ENCODE peak calls at places on chromosome 20, in four cellular contexts. One of them, this sample, is unnamed.

GRCh38 chr20:33202451-33202850 is 14.7 kb upstream of the BPIFA3 start:
- DNase-seq in activated CD4-positive, alpha-beta T cell treated with anti-CD3 and anti-CD28 coated beads for 24 hours: no peak
- DNase-seq in tibial nerve: no peak
- DNase-seq in neuronal stem cell: no peak
- DNase-seq in this sample: no peak

GRCh38 chr20:5127204-5127858 is 523 bp downstream of the CDS2 start:
- DNase-seq in activated CD4-positive, alpha-beta T cell treated with anti-CD3 and anti-CD28 coated beads for 24 hours: peak; percentile 42
- DNase-seq in tibial nerve: peak; percentile 23
- DNase-seq in neuronal stem cell: peak; percentile 15
- DNase-seq in this sample: peak; percentile 48

GRCh38 chr20:42531675-42531985 is 658.1 kb downstream of the PTPRT start:
- DNase-seq in activated CD4-positive, alpha-beta T cell treated with anti-CD3 and anti-CD28 coated beads for 24 hours: no peak
- DNase-seq in tibial nerve: peak; percentile 9
- DNase-seq in neuronal stem cell: no peak
- DNase-seq in this sample: peak; percentile 11

GRCh38 chr20:44425923-44426322 is 49.8 kb upstream of the TTPAL start:
- DNase-seq in activated CD4-positive, alpha-beta T cell treated with anti-CD3 and anti-CD28 coated beads for 24 hours: no peak
- DNase-seq in tibial nerve: no peak
- DNase-seq in neuronal stem cell: no peak
- DNase-seq in this sample: no peak

GRCh38 chr20:44621939-44622338 is 29.6 kb downstream of the ADA start:
- DNase-seq in activated CD4-positive, alpha-beta T cell treated with anti-CD3 and anti-CD28 coated beads for 24 hours: no peak
- DNase-seq in tibial nerve: no peak
- DNase-seq in neuronal stem cell: no peak
- DNase-seq in this sample: no peak

GRCh38 chr20:35006531-35006971 is 50.9 kb downstream of the MYH7B start:
- DNase-seq in activated CD4-positive, alpha-beta T cell treated with anti-CD3 and anti-CD28 coated beads for 24 hours: no peak
- DNase-seq in tibial nerve: no peak
- DNase-seq in neuronal stem cell: no peak
- DNase-seq in this sample: no peak

GRCh38 chr20:49384437-49385434 is 97.7 kb downstream of the KCNB1 start:
- DNase-seq in activated CD4-positive, alpha-beta T cell treated with anti-CD3 and anti-CD28 coated beads for 24 hours: peak; percentile 74
- DNase-seq in tibial nerve: peak; percentile 68
- DNase-seq in neuronal stem cell: peak; percentile 85
- DNase-seq in this sample: peak; percentile 60

GRCh38 chr20:1299522-1299921 is 29.4 kb downstream of the SDCBP2 start:
- DNase-seq in activated CD4-positive, alpha-beta T cell treated with anti-CD3 and anti-CD28 coated beads for 24 hours: peak; percentile 26
- DNase-seq in tibial nerve: no peak
- DNase-seq in neuronal stem cell: no peak
- DNase-seq in this sample: no peak

GRCh38 chr20:63693079-63693974 is 3.1 kb upstream of the TNFRSF6B start:
- DNase-seq in activated CD4-positive, alpha-beta T cell treated with anti-CD3 and anti-CD28 coated beads for 24 hours: no peak
- DNase-seq in tibial nerve: no peak
- DNase-seq in neuronal stem cell: no peak
- DNase-seq in this sample: peak; percentile 11

GRCh38 chr20:23622839-23623343 is 14.9 kb downstream of the CST3 start:
- DNase-seq in activated CD4-positive, alpha-beta T cell treated with anti-CD3 and anti-CD28 coated beads for 24 hours: no peak
- DNase-seq in tibial nerve: peak; percentile 81
- DNase-seq in neuronal stem cell: no peak
- DNase-seq in this sample: peak; percentile 40

GRCh38 chr20:63196756-63197470 is 19.0 kb downstream of the YTHDF1 start:
- DNase-seq in activated CD4-positive, alpha-beta T cell treated with anti-CD3 and anti-CD28 coated beads for 24 hours: no peak
- DNase-seq in tibial nerve: no peak
- DNase-seq in neuronal stem cell: no peak
- DNase-seq in this sample: no peak

GRCh38 chr20:24958506-24959385 is 9.7 kb downstream of the CST7 start:
- DNase-seq in activated CD4-positive, alpha-beta T cell treated with anti-CD3 and anti-CD28 coated beads for 24 hours: no peak
- DNase-seq in tibial nerve: no peak
- DNase-seq in neuronal stem cell: no peak
- DNase-seq in this sample: peak; percentile 7

GRCh38 chr20:50652702-50653294 is 38.5 kb downstream of the RIPOR3 start:
- DNase-seq in activated CD4-positive, alpha-beta T cell treated with anti-CD3 and anti-CD28 coated beads for 24 hours: no peak
- DNase-seq in tibial nerve: no peak
- DNase-seq in neuronal stem cell: no peak
- DNase-seq in this sample: no peak

GRCh38 chr20:43559588-43559987 is 761 bp downstream of the SGK2 start:
- DNase-seq in activated CD4-positive, alpha-beta T cell treated with anti-CD3 and anti-CD28 coated beads for 24 hours: no peak
- DNase-seq in tibial nerve: no peak
- DNase-seq in neuronal stem cell: no peak
- DNase-seq in this sample: peak; percentile 53

GRCh38 chr20:40682104-40683045 is 6.7 kb downstream of the MAFB start:
- DNase-seq in activated CD4-positive, alpha-beta T cell treated with anti-CD3 and anti-CD28 coated beads for 24 hours: no peak
- DNase-seq in tibial nerve: no peak
- DNase-seq in neuronal stem cell: peak; percentile 12
- DNase-seq in this sample: no peak

GRCh38 chr20:40869416-40870147 is 159.0 kb upstream of the TOP1 start:
- DNase-seq in activated CD4-positive, alpha-beta T cell treated with anti-CD3 and anti-CD28 coated beads for 24 hours: no peak
- DNase-seq in tibial nerve: no peak
- DNase-seq in neuronal stem cell: no peak
- DNase-seq in this sample: no peak

GRCh38 chr20:2032168-2032567 is 38.3 kb upstream of the PDYN start:
- DNase-seq in activated CD4-positive, alpha-beta T cell treated with anti-CD3 and anti-CD28 coated beads for 24 hours: no peak
- DNase-seq in tibial nerve: no peak
- DNase-seq in neuronal stem cell: peak; percentile 20
- DNase-seq in this sample: no peak

GRCh38 chr20:45945678-45946148 is 11.2 kb downstream of the PCIF1 start:
- DNase-seq in activated CD4-positive, alpha-beta T cell treated with anti-CD3 and anti-CD28 coated beads for 24 hours: no peak
- DNase-seq in tibial nerve: no peak
- DNase-seq in neuronal stem cell: no peak
- DNase-seq in this sample: no peak

GRCh38 chr20:50151034-50151743 is 2.3 kb downstream of the PEDS1 start:
- DNase-seq in activated CD4-positive, alpha-beta T cell treated with anti-CD3 and anti-CD28 coated beads for 24 hours: no peak
- DNase-seq in tibial nerve: no peak
- DNase-seq in neuronal stem cell: no peak
- DNase-seq in this sample: peak; percentile 77

GRCh38 chr20:822651-823325 is 10.7 kb upstream of the FAM110A start:
- DNase-seq in activated CD4-positive, alpha-beta T cell treated with anti-CD3 and anti-CD28 coated beads for 24 hours: no peak
- DNase-seq in tibial nerve: no peak
- DNase-seq in neuronal stem cell: no peak
- DNase-seq in this sample: no peak

GRCh38 chr20:63700199-63701050 is 4.0 kb downstream of the TNFRSF6B start:
- DNase-seq in activated CD4-positive, alpha-beta T cell treated with anti-CD3 and anti-CD28 coated beads for 24 hours: no peak
- DNase-seq in tibial nerve: no peak
- DNase-seq in neuronal stem cell: no peak
- DNase-seq in this sample: no peak

GRCh38 chr20:17966432-17967312 is 1.9 kb downstream of the SNX5 start:
- DNase-seq in activated CD4-positive, alpha-beta T cell treated with anti-CD3 and anti-CD28 coated beads for 24 hours: no peak
- DNase-seq in tibial nerve: no peak
- DNase-seq in neuronal stem cell: no peak
- DNase-seq in this sample: no peak

GRCh38 chr20:62008643-62009183 is 57.0 kb downstream of the TAF4 start:
- DNase-seq in activated CD4-positive, alpha-beta T cell treated with anti-CD3 and anti-CD28 coated beads for 24 hours: no peak
- DNase-seq in tibial nerve: no peak
- DNase-seq in neuronal stem cell: no peak
- DNase-seq in this sample: no peak

GRCh38 chr20:20407891-20408805 is 40.2 kb downstream of the INSM1 start:
- DNase-seq in activated CD4-positive, alpha-beta T cell treated with anti-CD3 and anti-CD28 coated beads for 24 hours: no peak
- DNase-seq in tibial nerve: no peak
- DNase-seq in neuronal stem cell: no peak
- DNase-seq in this sample: no peak

GRCh38 chr20:4809707-4810106 is 88.0 kb downstream of the PRND start:
- DNase-seq in activated CD4-positive, alpha-beta T cell treated with anti-CD3 and anti-CD28 coated beads for 24 hours: no peak
- DNase-seq in tibial nerve: no peak
- DNase-seq in neuronal stem cell: no peak
- DNase-seq in this sample: no peak

GRCh38 chr20:32018269-32019155 is 8.3 kb downstream of the CCM2L start:
- DNase-seq in activated CD4-positive, alpha-beta T cell treated with anti-CD3 and anti-CD28 coated beads for 24 hours: peak; percentile 46
- DNase-seq in tibial nerve: peak; percentile 54
- DNase-seq in neuronal stem cell: peak; percentile 71
- DNase-seq in this sample: peak; percentile 85

GRCh38 chr20:49445176-49445575 is 37.3 kb downstream of the KCNB1 start:
- DNase-seq in activated CD4-positive, alpha-beta T cell treated with anti-CD3 and anti-CD28 coated beads for 24 hours: no peak
- DNase-seq in tibial nerve: no peak
- DNase-seq in neuronal stem cell: no peak
- DNase-seq in this sample: no peak

GRCh38 chr20:53021934-53022333 is 49.8 kb downstream of the TSHZ2 start:
- DNase-seq in activated CD4-positive, alpha-beta T cell treated with anti-CD3 and anti-CD28 coated beads for 24 hours: no peak
- DNase-seq in tibial nerve: no peak
- DNase-seq in neuronal stem cell: no peak
- DNase-seq in this sample: no peak

GRCh38 chr20:49699200-49699992 is 14.3 kb downstream of the B4GALT5 start:
- DNase-seq in activated CD4-positive, alpha-beta T cell treated with anti-CD3 and anti-CD28 coated beads for 24 hours: no peak
- DNase-seq in tibial nerve: no peak
- DNase-seq in neuronal stem cell: no peak
- DNase-seq in this sample: no peak

GRCh38 chr20:44080646-44081267 is 106.2 kb downstream of the JPH2 start:
- DNase-seq in activated CD4-positive, alpha-beta T cell treated with anti-CD3 and anti-CD28 coated beads for 24 hours: peak; percentile 66
- DNase-seq in tibial nerve: peak; percentile 84
- DNase-seq in neuronal stem cell: peak; percentile 77
- DNase-seq in this sample: peak; percentile 81

GRCh38 chr20:21189761-21190523 is 64.1 kb downstream of the KIZ start:
- DNase-seq in activated CD4-positive, alpha-beta T cell treated with anti-CD3 and anti-CD28 coated beads for 24 hours: no peak
- DNase-seq in tibial nerve: no peak
- DNase-seq in neuronal stem cell: peak; percentile 78
- DNase-seq in this sample: no peak

GRCh38 chr20:49668181-49668877 is 45.3 kb downstream of the B4GALT5 start:
- DNase-seq in activated CD4-positive, alpha-beta T cell treated with anti-CD3 and anti-CD28 coated beads for 24 hours: peak; percentile 29
- DNase-seq in tibial nerve: no peak
- DNase-seq in neuronal stem cell: no peak
- DNase-seq in this sample: peak; percentile 60

GRCh38 chr20:539236-539635 is 4.4 kb downstream of the CSNK2A1 start:
- DNase-seq in activated CD4-positive, alpha-beta T cell treated with anti-CD3 and anti-CD28 coated beads for 24 hours: no peak
- DNase-seq in tibial nerve: no peak
- DNase-seq in neuronal stem cell: no peak
- DNase-seq in this sample: no peak

GRCh38 chr20:62500237-62500864 is 24.6 kb upstream of the GATA5 start:
- DNase-seq in activated CD4-positive, alpha-beta T cell treated with anti-CD3 and anti-CD28 coated beads for 24 hours: peak; percentile 78
- DNase-seq in tibial nerve: peak; percentile 81
- DNase-seq in neuronal stem cell: no peak
- DNase-seq in this sample: peak; percentile 80

GRCh38 chr20:24964518-24964838 is 15.4 kb downstream of the CST7 start:
- DNase-seq in activated CD4-positive, alpha-beta T cell treated with anti-CD3 and anti-CD28 coated beads for 24 hours: no peak
- DNase-seq in tibial nerve: no peak
- DNase-seq in neuronal stem cell: no peak
- DNase-seq in this sample: no peak

GRCh38 chr20:53681352-53682212 is 87.9 kb upstream of the ZNF217 start:
- DNase-seq in activated CD4-positive, alpha-beta T cell treated with anti-CD3 and anti-CD28 coated beads for 24 hours: no peak
- DNase-seq in tibial nerve: no peak
- DNase-seq in neuronal stem cell: no peak
- DNase-seq in this sample: peak; percentile 25

GRCh38 chr20:46898433-46898832 is 3.8 kb downstream of the EYA2 start:
- DNase-seq in activated CD4-positive, alpha-beta T cell treated with anti-CD3 and anti-CD28 coated beads for 24 hours: no peak
- DNase-seq in tibial nerve: no peak
- DNase-seq in neuronal stem cell: no peak
- DNase-seq in this sample: no peak

GRCh38 chr20:10060223-10060622 is 25.4 kb downstream of the ANKEF1 start:
- DNase-seq in activated CD4-positive, alpha-beta T cell treated with anti-CD3 and anti-CD28 coated beads for 24 hours: no peak
- DNase-seq in tibial nerve: no peak
- DNase-seq in neuronal stem cell: no peak
- DNase-seq in this sample: no peak

GRCh38 chr20:10634683-10635411 is 39.0 kb downstream of the JAG1 start:
- DNase-seq in activated CD4-positive, alpha-beta T cell treated with anti-CD3 and anti-CD28 coated beads for 24 hours: no peak
- DNase-seq in tibial nerve: no peak
- DNase-seq in neuronal stem cell: no peak
- DNase-seq in this sample: no peak

This sample was measured in body of pancreas.